ENCODE peak calls at places on chromosomes 12 and 14, in four cellular contexts. S, V, U and L are unnamed samples.

GRCh38 chr14:102769049-102769327 is 8.3 kb upstream of the TRAF3 start:
- DNase-seq in S (no peak), V (no peak), U (no peak), L (no peak)

GRCh38 chr14:28163897-28164296 is 602.7 kb upstream of the FOXG1 start:
- DNase-seq in V (no peak), U (no peak), S (no peak), L (no peak)

GRCh38 chr14:32028599-32028998 is 48.5 kb upstream of the ARHGAP5 start:
- DNase-seq in U (no peak), V (no peak), S (peak; percentile 70), L (no peak)

GRCh38 chr14:58955294-58955821 is 233.1 kb upstream of the DAAM1 start:
- DNase-seq in V (peak; percentile 23), U (peak; percentile 28), S (no peak), L (no peak)

GRCh38 chr12:10563966-10564365 is 49.4 kb downstream of the MAGOHB start:
- DNase-seq in U (no peak), S (no peak), V (no peak), L (no peak)

GRCh38 chr12:55942055-55942454 is 11.1 kb downstream of the DGKA start:
- DNase-seq in V (no peak), U (no peak), S (no peak), L (no peak)

GRCh38 chr12:95583933-95584332 is 32.7 kb upstream of the USP44 start:
- DNase-seq in V (no peak), U (no peak), S (no peak), L (no peak)

GRCh38 chr14:77022219-77022852 is 6.2 kb downstream of the IRF2BPL start:
- DNase-seq in U (no peak), V (no peak), S (peak; percentile 4), L (peak; percentile 72)

GRCh38 chr12:31859232-31859977 is 99.8 kb upstream of the RESF1 start:
- DNase-seq in V (no peak), U (no peak), S (no peak), L (no peak)

GRCh38 chr14:35261774-35262173 is 30.4 kb upstream of the PSMA6 start:
- DNase-seq in S (no peak), V (no peak), U (no peak), L (no peak)

GRCh38 chr14:90599748-90600507 is 203.1 kb downstream of the CALM1 start:
- DNase-seq in S (peak; percentile 41), V (no peak), U (no peak), L (no peak)

GRCh38 chr12:63151898-63152700 is 1.1 kb upstream of the AVPR1A start:
- DNase-seq in U (peak; percentile 88), V (peak; percentile 89), S (peak; percentile 57), L (peak; percentile 23)

GRCh38 chr12:94427520-94428381 is 31.9 kb downstream of the CEP83 start:
- DNase-seq in U (no peak), S (no peak), V (no peak), L (no peak)

GRCh38 chr14:60485600-60486251 is at the start of gene C14orf39:
- DNase-seq in S (peak; percentile 65), V (peak; percentile 84), U (peak; percentile 78), L (no peak)

GRCh38 chr14:53231166-53231565 is 78.0 kb upstream of the DDHD1 start:
- DNase-seq in U (no peak), V (no peak), S (no peak), L (no peak)

GRCh38 chr12:68236421-68237059 is 10.9 kb upstream of the IL26 start:
- DNase-seq in V (no peak), U (no peak), S (peak; percentile 19), L (peak; percentile 83)

GRCh38 chr12:92859650-92860386 is 69.3 kb downstream of the EEA1 start:
- DNase-seq in U (no peak), V (no peak), S (no peak), L (no peak)

GRCh38 chr14:96567289-96567899 is 65.2 kb downstream of the PAPOLA start:
- DNase-seq in S (peak; percentile 43), V (peak; percentile 55), U (peak; percentile 41), L (no peak)

GRCh38 chr12:9066755-9067433 is 48.8 kb downstream of the A2M start:
- DNase-seq in V (no peak), S (no peak), U (no peak), L (no peak)

GRCh38 chr12:130958557-130959140 is 4.9 kb downstream of the ADGRD1 start:
- DNase-seq in U (peak; percentile 21), S (no peak), V (no peak), L (no peak)

GRCh38 chr12:69908208-69908607 is 83.2 kb downstream of the MYRFL start:
- DNase-seq in S (no peak), V (no peak), U (no peak), L (no peak)

GRCh38 chr14:34851395-34851794 is 23.8 kb downstream of the BAZ1A start:
- DNase-seq in U (no peak), V (no peak), S (peak; percentile 73), L (no peak)

GRCh38 chr14:49959822-49960408 is 67.0 kb downstream of the ARF6 start:
- DNase-seq in U (no peak), V (no peak), S (no peak), L (no peak)

GRCh38 chr14:88078525-88078924 is 73.6 kb downstream of the GPR65 start:
- DNase-seq in U (peak; percentile 5), V (peak; percentile 19), S (no peak), L (no peak)

GRCh38 chr14:28656704-28657255 is 109.8 kb upstream of the FOXG1 start:
- DNase-seq in V (no peak), U (no peak), S (peak; percentile 78), L (no peak)

GRCh38 chr14:81132492-81132891 is 88.3 kb downstream of the GTF2A1 start:
- DNase-seq in U (no peak), V (no peak), S (no peak), L (no peak)

GRCh38 chr14:97137705-97138104 is 340.5 kb downstream of the VRK1 start:
- DNase-seq in V (no peak), U (no peak), S (no peak), L (no peak)

GRCh38 chr14:30610719-30611388 is 11.3 kb upstream of the SCFD1 start:
- DNase-seq in S (peak; percentile 91), V (peak; percentile 18), U (no peak), L (no peak)

GRCh38 chr12:117803013-117803412 is 165.8 kb downstream of the KSR2 start:
- DNase-seq in U (no peak), S (no peak), V (no peak), L (no peak)

GRCh38 chr14:21241218-21241819 is 27.9 kb downstream of the HNRNPC start:
- DNase-seq in S (peak; percentile 56), V (peak; percentile 39), U (no peak), L (no peak)

GRCh38 chr12:100706029-100706428 is 88.5 kb upstream of the ANO4 start:
- DNase-seq in V (no peak), U (no peak), S (peak; percentile 84), L (no peak)

GRCh38 chr14:50233335-50234250 is 2.2 kb upstream of the SOS2 start:
- DNase-seq in S (peak; percentile 81), V (no peak), U (no peak), L (no peak)

GRCh38 chr12:109950625-109951024 is 45.5 kb downstream of the GIT2 start:
- DNase-seq in U (no peak), V (no peak), S (no peak), L (no peak)

GRCh38 chr12:109952160-109952858 is 43.9 kb downstream of the GIT2 start:
- DNase-seq in S (no peak), U (no peak), V (no peak), L (no peak)

GRCh38 chr12:109952873-109953272 is 43.3 kb downstream of the GIT2 start:
- DNase-seq in S (no peak), V (no peak), U (no peak), L (no peak)

GRCh38 chr12:109951136-109951535 is 45.0 kb downstream of the GIT2 start:
- DNase-seq in V (no peak), U (no peak), S (peak; percentile 82), L (no peak)

GRCh38 chr12:109951751-109952150 is 44.4 kb downstream of the GIT2 start:
- DNase-seq in S (peak; percentile 84), U (no peak), V (no peak), L (no peak)
- H3F3A ChIP-seq in S (no peaks in the 10 kb centered on the region), U (peaks cover 11% of the 10 kb centered on the region), V (peaks cover 3% of the 10 kb centered on the region), L (no peaks in the 10 kb centered on the region)

GRCh38 chr12:80442426-80443222 is 1.4 kb upstream of the PTPRQ start:
- DNase-seq in S (peak; percentile 49), U (no peak), V (no peak), L (no peak)
- TF ChIP-seq CTCF in S (no peak), U (no peak), V (no peak), L (no peak)

DNA sequence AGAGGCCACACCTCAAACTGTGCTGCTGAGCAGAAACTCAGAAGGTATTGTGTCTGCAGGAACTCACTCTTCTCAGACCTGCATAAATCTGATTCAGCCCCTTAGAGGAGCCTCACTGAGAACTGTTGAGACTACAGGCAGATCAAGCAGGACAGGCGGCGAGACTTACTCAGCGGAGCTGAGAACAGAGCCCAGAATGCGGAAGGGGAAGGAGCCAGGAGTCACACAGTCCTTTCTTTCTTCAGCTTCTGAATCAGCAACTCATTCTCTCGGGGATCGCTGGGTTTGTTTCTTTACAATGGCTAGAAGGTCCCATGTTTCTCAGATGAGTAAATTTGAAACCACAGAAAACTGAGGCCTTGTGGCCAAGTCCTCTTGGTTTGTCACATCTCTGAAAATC is 23.0 kb upstream of the EMP1 start:
- DNase-seq in U (peak; percentile 50), S (peak; percentile 75), V (no peak), L (peak; percentile 67)
- H3F3A ChIP-seq in U (peaks cover 4% of the 10 kb centered on the region), S (no peaks in the 10 kb centered on the region), V (no peaks in the 10 kb centered on the region), L (peaks cover 18% of the 10 kb centered on the region)

GRCh38 chr14:47439953-47440352 is 235.5 kb downstream of the MDGA2 start:
- DNase-seq in U (peak; percentile 9), S (no peak), V (peak; percentile 20), L (no peak)

GRCh38 chr14:47442206-47442605 is 233.2 kb downstream of the MDGA2 start:
- DNase-seq in S (peak; percentile 70), V (peak; percentile 78), U (peak; percentile 58), L (no peak)

GRCh38 chr14:47435331-47435965 is 240.0 kb downstream of the MDGA2 start:
- DNase-seq in S (no peak), U (no peak), V (no peak), L (peak; percentile 58)

GRCh38 chr14:47438650-47439140 is 236.7 kb downstream of the MDGA2 start:
- DNase-seq in S (peak; percentile 58), V (peak; percentile 44), U (no peak), L (no peak)
- TF ChIP-seq CTCF in S (no peak), V (no peak), U (no peak), L (no peak)

GRCh38 chr12:88509851-88510250 is 70.4 kb downstream of the KITLG start:
- DNase-seq in V (no peak), S (no peak), U (no peak), L (no peak)
- H3F3A ChIP-seq in V (no peaks in the 10 kb centered on the region), S (no peaks in the 10 kb centered on the region), U (no peaks in the 10 kb centered on the region), L (no peaks in the 10 kb centered on the region)

DNA sequence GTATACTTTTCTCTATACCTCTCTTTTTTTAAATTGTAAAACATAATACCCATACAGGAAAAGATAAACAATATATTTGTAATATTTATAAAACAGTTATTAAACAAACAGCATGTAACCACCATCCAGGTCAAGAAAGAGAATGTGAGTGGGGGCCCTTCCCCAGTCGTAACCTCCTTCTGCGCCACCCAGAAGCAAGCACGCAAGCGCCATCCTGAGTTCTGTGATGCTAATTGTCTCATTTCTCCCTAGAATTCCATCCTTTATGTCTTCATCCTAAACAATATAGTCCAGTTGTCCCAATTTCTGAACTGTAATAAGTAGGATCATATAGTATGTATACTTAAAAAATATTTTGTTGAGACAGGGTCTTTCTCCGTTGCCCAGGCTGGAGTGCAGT is 129.5 kb downstream of the EXOC5 start:
- DNase-seq in U (no peak), S (no peak), V (no peak), L (no peak)
- TF ChIP-seq CTCF in U (peak; percentile 14), S (no peak), V (peak; percentile 57), L (no peak)